ENCODE peak calls at places on chromosome 1, in five cellular contexts. H, E, Z, O and V are unnamed samples. For H3K27me3, the result is how much of the 10 kb centered on the place peaks cover.

GRCh38 chr1:8027748-8028631 is 1.9 kb upstream of the ERRFI1 start:
- DNase-seq in O (peak), E (peak), Z (peak), H (no peak), V (no peak)

GRCh38 chr1:170893655-170894297 is 41.6 kb upstream of the MROH9 start:
- DNase-seq in O (no peak), E (no peak), H (no peak), Z (no peak), V (peak)

GRCh38 chr1:93033785-93034184 is 45.3 kb upstream of the MTF2 start:
- DNase-seq in O (no peak), H (no peak), E (peak), Z (no peak), V (no peak)

GRCh38 chr1:14137411-14138134 is 437.6 kb downstream of the PRDM2 start:
- DNase-seq in H (no peak), E (no peak), Z (peak), O (peak), V (no peak)

GRCh38 chr1:41898191-41898713 is 20.5 kb downstream of the HIVEP3 start:
- DNase-seq in O (peak), H (no peak), Z (peak), E (peak), V (no peak)

GRCh38 chr1:201125019-201125418 is 2.0 kb downstream of the ASCL5 start:
- DNase-seq in Z (no peak), E (no peak), H (no peak), O (no peak), V (no peak)

GRCh38 chr1:36387141-36387949 is 1.6 kb upstream of the STK40 start:
- DNase-seq in H (peak), Z (peak), E (peak), O (peak), V (peak)

GRCh38 chr1:85847356-85847755 is 139.1 kb upstream of the ZNHIT6 start:
- DNase-seq in H (no peak), O (no peak), E (no peak), Z (no peak), V (no peak)

GRCh38 chr1:8238141-8239038 is 79.5 kb upstream of the SLC45A1 start:
- DNase-seq in O (no peak), H (no peak), Z (peak), E (peak), V (peak)

GRCh38 chr1:246308533-246309075 is 198.5 kb downstream of the SMYD3 start:
- DNase-seq in H (no peak), Z (no peak), E (no peak), O (no peak), V (no peak)

GRCh38 chr1:235866207-235866912 is at the start of gene LYST:
- DNase-seq in Z (peak), H (no peak), E (peak), O (peak), V (no peak)

GRCh38 chr1:59116920-59117542 is 179.9 kb upstream of the FGGY start:
- DNase-seq in Z (peak), H (no peak), O (peak), E (peak), V (peak)

GRCh38 chr1:37274491-37274890 is 199.9 kb upstream of the ZC3H12A start:
- DNase-seq in H (no peak), Z (no peak), E (no peak), O (no peak), V (no peak)

GRCh38 chr1:151362308-151363155 is 10.0 kb downstream of the SELENBP1 start:
- DNase-seq in H (no peak), O (no peak), Z (no peak), E (no peak), V (no peak)

GRCh38 chr1:118963456-118964430 is 24.4 kb downstream of the TBX15 start:
- DNase-seq in Z (no peak), H (no peak), O (no peak), E (peak), V (peak)

GRCh38 chr1:163747855-163748254 is 426.1 kb downstream of the NUF2 start:
- DNase-seq in Z (no peak), E (no peak), H (no peak), O (no peak), V (no peak)

GRCh38 chr1:174884001-174884400 is 115.7 kb upstream of the CACYBP start:
- DNase-seq in E (no peak), H (no peak), Z (no peak), O (no peak), V (no peak)

GRCh38 chr1:109823543-109824348 is 60.0 kb upstream of the EPS8L3 start:
- DNase-seq in H (peak), Z (no peak), E (no peak), O (no peak), V (no peak)

GRCh38 chr1:218123968-218124367 is 161.1 kb upstream of the RRP15 start:
- DNase-seq in E (no peak), H (no peak), O (no peak), Z (no peak), V (no peak)

GRCh38 chr1:53043271-53043670 is 18.7 kb upstream of the PODN start:
- DNase-seq in Z (no peak), H (no peak), O (no peak), E (peak), V (peak)
- H3K27me3 ChIP-seq in Z (under half), H (under half), O (under half), E (under half), V (under half)

DNA sequence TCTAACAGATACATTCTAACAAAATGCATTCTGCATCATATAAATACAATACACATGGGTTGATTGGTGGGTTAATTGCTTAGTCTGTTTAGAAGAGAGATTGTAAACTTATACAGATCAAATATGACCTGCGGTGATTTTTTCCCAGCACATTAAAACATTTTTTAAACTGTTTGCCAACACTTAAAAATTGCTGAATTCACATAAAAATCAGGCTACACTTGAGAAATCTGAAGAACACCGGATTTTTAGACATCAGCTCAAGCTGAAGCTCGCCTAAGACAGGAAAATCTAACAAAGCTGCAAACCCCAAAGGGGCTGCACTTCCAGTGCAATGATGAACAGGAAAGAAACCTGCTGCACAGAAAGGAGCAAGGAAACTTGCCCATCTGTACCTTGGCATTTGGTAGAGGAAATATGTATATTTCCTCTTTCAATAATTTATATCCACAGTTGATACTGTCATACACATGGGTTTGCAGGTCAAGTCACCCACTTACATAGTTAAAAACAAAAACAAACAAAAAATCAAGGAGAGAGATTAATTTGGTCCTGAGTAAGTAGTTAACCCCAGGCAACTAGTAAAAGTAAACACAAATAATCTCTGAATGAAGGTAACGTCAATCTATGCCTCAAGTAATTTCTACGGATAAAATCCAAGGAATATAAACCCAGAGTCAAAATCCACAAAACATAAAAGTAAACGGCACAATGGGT is 30.4 kb upstream of the JAK1 start:
- DNase-seq in O (no peak), Z (no peak), H (no peak), E (no peak), V (no peak)
- H3K27me3 ChIP-seq in O (under half), Z (under half), H (under half), E (under half), V (under half)

GRCh38 chr1:223538921-223539445 is 126.5 kb downstream of the CAPN8 start:
- DNase-seq in H (no peak), O (no peak), Z (no peak), E (no peak), V (no peak)
- H3K27me3 ChIP-seq in H (under half), O (half or more), Z (under half), E (under half), V (under half)

GRCh38 chr1:30229960-30230359 is 493.4 kb downstream of the MATN1 start:
- DNase-seq in E (no peak), O (no peak), H (no peak), Z (no peak), V (no peak)
- H3K27me3 ChIP-seq in E (under half), O (under half), H (under half), Z (under half), V (under half)

DNA sequence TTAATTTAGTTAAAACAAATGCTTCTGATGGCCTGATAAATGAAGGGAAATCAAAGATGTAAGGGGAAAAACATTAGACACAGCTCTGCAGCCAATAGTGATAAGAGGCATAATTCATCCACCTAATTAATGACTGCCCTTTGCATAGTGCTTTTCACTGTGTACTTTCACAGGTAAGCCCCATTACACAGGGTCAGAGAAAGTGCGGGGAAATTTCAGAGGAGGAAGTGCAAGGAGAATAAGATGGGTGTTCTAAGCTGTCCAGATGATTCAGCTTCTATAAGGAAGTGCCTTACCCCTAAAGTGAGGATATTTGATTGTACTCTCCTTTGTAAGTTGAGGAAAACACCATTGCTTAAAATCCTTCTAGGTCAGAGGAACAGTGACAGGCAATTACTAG is 88.0 kb downstream of the NR5A2 start:
- DNase-seq in O (no peak), H (no peak), E (no peak), Z (no peak), V (no peak)
- H3K27me3 ChIP-seq in O (under half), H (under half), E (under half), Z (under half), V (under half)

GRCh38 chr1:54995013-54995760 is 3.5 kb upstream of the BSND start:
- DNase-seq in O (no peak), H (no peak), E (no peak), Z (no peak), V (no peak)
- H3K27me3 ChIP-seq in O (under half), H (under half), E (half or more), Z (under half), V (under half)

DNA sequence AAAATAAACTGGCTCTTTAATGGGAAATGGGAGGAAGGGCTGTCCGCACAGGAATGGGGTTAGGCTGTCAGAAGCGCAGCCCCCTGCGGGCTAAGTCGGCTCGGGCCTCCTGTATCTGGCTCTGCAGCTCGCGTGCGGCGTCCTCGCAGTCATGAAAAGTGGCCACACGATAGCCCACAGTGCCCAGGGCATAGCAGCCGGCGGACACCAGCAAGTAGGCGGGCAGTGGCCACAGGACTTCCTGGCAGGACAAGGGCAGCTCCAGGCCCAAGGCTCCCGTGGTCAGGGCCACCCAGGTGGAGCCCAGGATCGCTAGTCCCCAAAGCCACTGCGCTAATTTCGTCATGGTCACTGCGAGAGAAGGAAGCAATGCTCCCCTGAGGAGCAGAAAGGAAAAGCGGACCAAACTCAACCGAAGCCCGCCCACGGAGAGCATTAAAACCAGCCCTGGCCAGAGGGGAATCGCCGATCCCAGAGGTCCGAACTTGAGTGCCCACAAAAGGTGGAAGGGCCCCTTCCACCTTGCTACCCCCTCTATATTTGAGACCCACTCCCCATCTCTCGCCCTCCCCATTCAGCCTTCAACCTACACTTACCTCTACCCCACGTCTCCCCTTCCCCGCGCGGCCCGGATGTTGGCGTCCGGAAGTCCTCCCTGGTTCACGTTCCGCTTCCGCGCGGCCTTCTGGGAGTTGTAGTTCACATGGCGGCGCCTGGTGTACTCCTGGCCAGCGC is at the start of gene DPM3:
- DNase-seq in Z (peak), E (peak), O (peak), H (peak), V (peak)
- H3K27me3 ChIP-seq in Z (under half), E (under half), O (under half), H (under half), V (under half)

GRCh38 chr1:239432255-239432654 is 45.9 kb downstream of the CHRM3 start:
- DNase-seq in H (no peak), Z (no peak), E (no peak), O (no peak), V (no peak)
- H3K27me3 ChIP-seq in H (under half), Z (under half), E (under half), O (under half), V (under half)

GRCh38 chr1:40817791-40818263 is 34.2 kb downstream of the KCNQ4 start:
- DNase-seq in Z (no peak), E (no peak), H (no peak), O (no peak), V (no peak)

GRCh38 chr1:40819101-40819500 is 35.5 kb downstream of the KCNQ4 start:
- DNase-seq in E (no peak), O (no peak), Z (no peak), H (no peak), V (no peak)

GRCh38 chr1:40818264-40818961 is 34.8 kb downstream of the KCNQ4 start:
- DNase-seq in H (no peak), O (peak), Z (peak), E (no peak), V (no peak)

GRCh38 chr1:40810915-40811314 is 27.3 kb downstream of the KCNQ4 start:
- DNase-seq in Z (no peak), O (no peak), E (no peak), H (no peak), V (no peak)

GRCh38 chr1:40815420-40815819 is 31.8 kb downstream of the KCNQ4 start:
- DNase-seq in H (no peak), E (no peak), Z (no peak), O (no peak), V (no peak)
- H3K27me3 ChIP-seq in H (under half), E (half or more), Z (under half), O (under half), V (under half)

GRCh38 chr1:4675454-4676186 is 21.2 kb downstream of the AJAP1 start:
- DNase-seq in O (no peak), Z (peak), H (no peak), E (no peak), V (no peak)

GRCh38 chr1:4674676-4675075 is 20.3 kb downstream of the AJAP1 start:
- DNase-seq in Z (peak), E (no peak), O (no peak), H (no peak), V (no peak)

GRCh38 chr1:4676258-4676657 is 21.8 kb downstream of the AJAP1 start:
- DNase-seq in E (no peak), Z (no peak), O (no peak), H (no peak), V (no peak)

GRCh38 chr1:4681026-4681425 is 26.6 kb downstream of the AJAP1 start:
- DNase-seq in O (no peak), E (no peak), Z (no peak), H (no peak), V (no peak)

GRCh38 chr1:4678318-4678717 is 23.9 kb downstream of the AJAP1 start:
- DNase-seq in H (no peak), Z (no peak), O (no peak), E (no peak), V (no peak)
- H3K27me3 ChIP-seq in H (under half), Z (under half), O (under half), E (under half), V (under half)